ENCODE peak calls at places on chromosome 10, in five cellular contexts. U, Q, C, O and V are unnamed samples.

GRCh38 chr10:52316005-52316404 is 1.9 kb downstream of the DKK1 start:
- DNase-seq in U (no peak), Q (no peak), C (no peak), O (no peak), V (no peak)

GRCh38 chr10:99172130-99172738 is 63.4 kb downstream of the HPSE2 start:
- DNase-seq in U (no peak), Q (peak), C (peak), O (peak), V (no peak)

GRCh38 chr10:15265076-15265475 is 96.6 kb upstream of the NMT2 start:
- DNase-seq in U (no peak), Q (no peak), C (no peak), O (no peak), V (no peak)

GRCh38 chr10:1532636-1533035 is 204.7 kb downstream of the ADARB2 start:
- DNase-seq in U (no peak), Q (no peak), C (no peak), O (no peak), V (no peak)

GRCh38 chr10:70784476-70784875 is 701 bp downstream of the TBATA start:
- DNase-seq in U (no peak), Q (no peak), C (no peak), O (no peak), V (no peak)

GRCh38 chr10:62459072-62459471 is 84.9 kb downstream of the ZNF365 start:
- DNase-seq in U (no peak), Q (peak), C (peak), O (no peak), V (no peak)

GRCh38 chr10:131774618-131775443 is 126.0 kb upstream of the PPP2R2D start:
- DNase-seq in U (no peak), Q (no peak), C (no peak), O (peak), V (no peak)

GRCh38 chr10:70106958-70107791 is 25.4 kb downstream of the AIFM2 start:
- DNase-seq in U (no peak), Q (no peak), C (no peak), O (peak), V (no peak)

GRCh38 chr10:103491729-103492364 is 1.7 kb upstream of the NEURL1 start:
- DNase-seq in U (no peak), Q (peak), C (peak), O (no peak), V (no peak)

GRCh38 chr10:58266826-58267712 is 625 bp downstream of the IPMK start:
- DNase-seq in U (peak), Q (no peak), C (no peak), O (peak), V (peak)

GRCh38 chr10:22148956-22149355 is 68.9 kb downstream of the EBLN1 start:
- DNase-seq in U (no peak), Q (peak), C (peak), O (no peak), V (no peak)